ENCODE peak calls at places on chromosome X, in five cellular contexts. Z is AG20443, V is mesothelial cell of epicardium, R is HAP-1, B is HTR-8/SVneo. K is an unnamed sample.
A peak's percentile ranks its signal among the peaks of the same experiment; 100 is the strongest.

GRCh38 chrX:69388526-69388925 is 115.6 kb upstream of the NALF2 start:
- DNase-seq in Z (no peak), V (no peak), R (no peak), B (no peak), K (no peak)

GRCh38 chrX:101136235-101136634 is 38.2 kb downstream of the CENPI start:
- DNase-seq in Z (no peak), V (no peak), R (no peak), B (no peak), K (no peak)

GRCh38 chrX:66009231-66009845 is 30.5 kb downstream of the VSIG4 start:
- DNase-seq in Z (no peak), V (no peak), R (no peak), B (no peak), K (no peak)

GRCh38 chrX:39772057-39772832 is 325.5 kb downstream of the BCOR start:
- DNase-seq in Z (peak; percentile 21), V (no peak), R (peak; percentile 67), B (no peak), K (no peak)

GRCh38 chrX:100819534-100819836 is 706 bp upstream of the CSTF2 start:
- DNase-seq in Z (no peak), V (no peak), R (no peak), B (no peak), K (no peak)

GRCh38 chrX:68835468-68835867 is 6.6 kb downstream of the EFNB1 start:
- DNase-seq in Z (no peak), V (no peak), R (peak; percentile 4), B (no peak), K (no peak)

GRCh38 chrX:80808854-80809493 is 703 bp downstream of the BRWD3 start:
- DNase-seq in Z (no peak), V (no peak), R (peak; percentile 47), B (no peak), K (no peak)

GRCh38 chrX:125340508-125340907 is 20.8 kb downstream of the TEX13C start:
- DNase-seq in Z (no peak), V (no peak), R (no peak), B (no peak), K (no peak)

GRCh38 chrX:123673813-123674212 is 59.0 kb downstream of the THOC2 start:
- DNase-seq in Z (no peak), V (no peak), R (no peak), B (no peak), K (no peak)

K was measured in fibroblast of the aortic adventitia.